ENCODE peak calls at places on chromosomes 2 and 18, in nine cellular contexts. Y, H, O, S, G, E, W, N and B are unnamed samples.

GRCh38 chr2:233436691-233437438 is 82.6 kb downstream of the DGKD start:
- DNase-seq in N (no peak), G (no peak), E (no peak), S (no peak), W (no peak), O (no peak), H (peak), Y (no peak), B (no peak)

GRCh38 chr18:73663581-73663980 is 484.1 kb downstream of the FBXO15 start:
- DNase-seq in W (no peak), H (no peak), Y (no peak), O (no peak), N (no peak), G (no peak), S (no peak), E (no peak), B (no peak)

GRCh38 chr2:10233131-10234012 is 69.3 kb upstream of the HPCAL1 start:
- DNase-seq in O (no peak), S (no peak), W (no peak), H (no peak), Y (no peak), E (no peak), N (no peak), G (no peak), B (no peak)

GRCh38 chr2:69789129-69789528 is 40.3 kb upstream of the GMCL1 start:
- DNase-seq in E (peak), G (no peak), W (no peak), N (no peak), H (no peak), Y (no peak), O (no peak), S (no peak), B (no peak)

GRCh38 chr2:21774691-21775090 is 650.9 kb downstream of the TDRD15 start:
- DNase-seq in E (no peak), H (no peak), S (no peak), O (no peak), N (no peak), Y (no peak), G (no peak), W (no peak), B (no peak)

GRCh38 chr2:239609162-239609561 is 208.3 kb upstream of the HDAC4 start:
- DNase-seq in H (no peak), W (no peak), Y (no peak), E (no peak), G (no peak), O (no peak), S (no peak), N (no peak), B (no peak)

GRCh38 chr2:23199115-23199918 is 185.7 kb upstream of the KLHL29 start:
- DNase-seq in G (no peak), E (no peak), S (no peak), W (peak), O (no peak), H (no peak), Y (no peak), N (no peak), B (no peak)

GRCh38 chr2:19861771-19862170 is 40.0 kb downstream of the TTC32 start:
- DNase-seq in E (no peak), S (no peak), O (no peak), W (no peak), N (no peak), H (no peak), Y (no peak), G (no peak), B (no peak)

GRCh38 chr18:34651586-34652369 is 58.3 kb upstream of the DTNA start:
- DNase-seq in E (no peak), N (no peak), W (no peak), S (no peak), O (no peak), G (no peak), Y (no peak), H (no peak), B (no peak)

GRCh38 chr2:42876280-42876840 is 84.0 kb upstream of the HAAO start:
- DNase-seq in N (no peak), E (no peak), O (no peak), S (no peak), H (no peak), W (no peak), Y (no peak), G (no peak), B (no peak)

GRCh38 chr2:102337481-102338386 is 17.9 kb upstream of the IL18R1 start:
- DNase-seq in N (no peak), W (no peak), S (no peak), H (no peak), O (no peak), G (no peak), Y (no peak), E (no peak), B (no peak)

GRCh38 chr2:132923787-132924186 is 253.8 kb upstream of the LYPD1 start:
- DNase-seq in S (no peak), W (no peak), O (no peak), H (peak), N (no peak), E (peak), Y (no peak), G (no peak), B (no peak)

GRCh38 chr2:132757002-132757598 is 87.1 kb upstream of the LYPD1 start:
- DNase-seq in W (no peak), E (no peak), S (no peak), O (no peak), N (no peak), H (no peak), Y (no peak), G (no peak), B (no peak)

GRCh38 chr2:149601141-149601796 is 13.7 kb upstream of the MMADHC start:
- DNase-seq in S (no peak), G (no peak), E (no peak), W (no peak), N (no peak), Y (no peak), O (no peak), H (no peak), B (no peak)

GRCh38 chr18:13464432-13465125 is 246.0 kb downstream of the LDLRAD4 start:
- DNase-seq in Y (peak), G (peak), O (no peak), N (no peak), W (no peak), S (no peak), H (peak), E (no peak), B (no peak)

GRCh38 chr2:23669413-23670244 is 257.3 kb downstream of the ATAD2B start:
- DNase-seq in W (no peak), N (peak), O (no peak), H (peak), Y (no peak), S (no peak), G (no peak), E (no peak), B (peak)

GRCh38 chr2:109516445-109517117 is 97.2 kb downstream of the SEPTIN10 start:
- DNase-seq in S (no peak), G (no peak), E (no peak), Y (no peak), N (peak), H (peak), O (peak), W (peak), B (no peak)

GRCh38 chr2:202149953-202150352 is 76.9 kb downstream of the KIAA2012 start:
- DNase-seq in E (no peak), N (no peak), G (no peak), H (no peak), O (no peak), Y (no peak), S (no peak), W (no peak), B (no peak)

GRCh38 chr2:62306751-62307468 is 111.0 kb downstream of the B3GNT2 start:
- DNase-seq in Y (peak), O (peak), N (peak), S (no peak), E (no peak), H (no peak), W (peak), G (no peak), B (peak)

GRCh38 chr18:75694292-75694691 is 266.8 kb upstream of the SMIM21 start:
- DNase-seq in E (no peak), G (no peak), O (no peak), W (no peak), H (no peak), Y (no peak), N (no peak), S (no peak), B (no peak)

GRCh38 chr2:102509749-102510148 is 36.7 kb downstream of the SLC9A4 start:
- DNase-seq in N (peak), G (no peak), Y (no peak), W (no peak), H (no peak), S (no peak), E (no peak), O (no peak), B (no peak)

GRCh38 chr18:63091671-63092364 is 227.8 kb downstream of the BCL2 start:
- DNase-seq in Y (no peak), N (no peak), H (no peak), S (no peak), G (no peak), O (no peak), W (no peak), E (no peak), B (no peak)

GRCh38 chr2:16166327-16166981 is 226.1 kb downstream of the MYCN start:
- DNase-seq in G (no peak), Y (no peak), S (no peak), O (no peak), H (no peak), N (no peak), W (no peak), E (no peak), B (no peak)

GRCh38 chr2:116733699-116734098 is 1080.8 kb upstream of the DDX18 start:
- DNase-seq in H (no peak), G (no peak), N (no peak), W (no peak), S (no peak), E (no peak), O (no peak), Y (no peak), B (no peak)

GRCh38 chr2:46034535-46034934 is 262.7 kb upstream of the EPAS1 start:
- DNase-seq in O (no peak), W (no peak), S (no peak), E (no peak), Y (no peak), N (no peak), G (no peak), H (peak), B (no peak)

GRCh38 chr2:233400341-233400740 is 46.0 kb downstream of the DGKD start:
- DNase-seq in S (no peak), E (no peak), W (no peak), H (no peak), Y (no peak), O (no peak), N (no peak), G (no peak), B (no peak)

GRCh38 chr2:127909019-127909418 is 23.3 kb upstream of the AMMECR1L start:
- DNase-seq in S (no peak), N (no peak), O (peak), E (no peak), G (no peak), Y (no peak), W (peak), H (no peak), B (no peak)

GRCh38 chr18:9775172-9775571 is 67.1 kb downstream of the RAB31 start:
- DNase-seq in O (no peak), N (no peak), E (no peak), S (no peak), W (no peak), Y (no peak), G (no peak), H (no peak), B (no peak)
- H3K27ac ChIP-seq in O (no peak), N (no peak), E (no peak), S (no peak), W (no peak), Y (no peak), G (no peak), H (no peak), B (no peak)

GRCh38 chr2:241629762-241630435 is 7.1 kb downstream of the THAP4 start:
- DNase-seq in H (no peak), O (no peak), W (no peak), S (no peak), E (no peak), Y (no peak), N (no peak), G (no peak), B (no peak)
- H3K27ac ChIP-seq in H (no peak), O (no peak), W (no peak), S (no peak), E (peak), Y (no peak), N (no peak), G (no peak), B (no peak)

DNA sequence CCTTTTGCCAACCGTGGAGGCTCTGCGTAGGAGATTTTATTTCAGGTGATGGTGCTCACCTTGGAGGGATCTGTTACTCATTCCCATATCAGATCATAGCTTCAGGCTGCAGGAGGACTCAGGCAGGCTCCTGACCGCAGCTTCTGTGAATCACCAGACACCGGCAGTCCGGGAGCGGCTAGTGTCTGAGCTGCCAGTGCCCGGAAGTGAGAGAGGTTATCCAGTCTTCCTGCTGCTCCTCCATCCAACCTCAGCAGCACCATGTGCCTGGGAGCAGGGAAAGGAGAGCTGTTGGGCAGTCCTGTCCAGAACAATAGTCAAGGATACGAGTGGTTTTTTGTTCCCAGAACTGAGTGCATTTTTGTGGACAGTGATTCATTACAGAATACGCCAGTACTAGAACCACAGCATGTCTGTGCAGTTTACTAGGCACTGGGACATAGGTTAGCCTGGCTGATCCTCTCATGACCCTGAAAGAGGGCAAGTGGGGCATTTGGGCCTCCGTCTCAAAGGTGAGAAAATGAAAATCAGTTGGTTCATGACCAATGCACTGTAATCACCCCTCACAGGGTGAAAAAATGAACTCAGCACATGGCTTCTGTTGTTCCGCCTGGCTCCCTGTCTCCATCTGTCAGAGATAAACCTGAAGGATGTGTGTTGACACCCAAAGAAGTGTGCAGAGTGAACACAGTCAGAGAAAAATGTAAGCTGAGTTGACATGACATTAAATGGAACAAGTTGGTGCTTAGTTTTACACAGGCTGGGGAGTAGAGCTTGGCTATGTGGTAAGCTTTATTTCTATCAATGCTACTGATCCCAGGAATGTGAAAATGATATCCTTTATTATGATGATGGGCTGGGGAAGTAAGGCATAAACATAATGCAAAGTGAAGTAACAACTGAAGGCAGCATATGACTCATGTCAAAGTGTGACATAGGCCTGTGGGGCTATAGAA is 12.2 kb downstream of the FHOD3 start:
- DNase-seq in W (peak), G (no peak), N (peak), O (peak), Y (no peak), E (peak), H (no peak), S (no peak), B (peak)
- H3K27ac ChIP-seq in W (peak), G (no peak), N (peak), O (peak), Y (no peak), E (peak), H (peak), S (no peak), B (peak)

GRCh38 chr2:218998414-218999002 is 5.3 kb upstream of the CRYBA2 start:
- DNase-seq in S (no peak), H (no peak), N (peak), E (no peak), G (no peak), O (no peak), W (no peak), Y (no peak), B (no peak)

GRCh38 chr2:218995972-218996644 is 2.9 kb upstream of the CRYBA2 start:
- DNase-seq in S (peak), E (peak), Y (peak), H (peak), O (peak), N (peak), W (peak), G (peak), B (no peak)

GRCh38 chr2:218995561-218995960 is 2.3 kb upstream of the CRYBA2 start:
- DNase-seq in Y (no peak), H (no peak), O (no peak), W (no peak), G (no peak), S (no peak), E (no peak), N (no peak), B (no peak)

GRCh38 chr2:218997730-218998129 is 4.5 kb upstream of the CRYBA2 start:
- DNase-seq in E (no peak), Y (no peak), O (no peak), G (no peak), W (no peak), S (no peak), H (no peak), N (no peak), B (no peak)

GRCh38 chr2:218996937-218997336 is 3.7 kb upstream of the CRYBA2 start:
- DNase-seq in E (no peak), G (no peak), O (no peak), H (no peak), Y (no peak), N (no peak), W (no peak), S (no peak), B (no peak)
- H3K27ac ChIP-seq in E (no peak), G (no peak), O (no peak), H (no peak), Y (no peak), N (no peak), W (no peak), S (no peak), B (no peak)

GRCh38 chr2:231604685-231605606 is 12.3 kb downstream of the TEX44 start:
- DNase-seq in H (peak), O (peak), S (peak), N (peak), E (peak), G (peak), W (peak), Y (peak), B (peak)

GRCh38 chr2:231602874-231603467 is 10.3 kb downstream of the TEX44 start:
- DNase-seq in S (no peak), G (no peak), H (no peak), N (no peak), O (no peak), Y (no peak), E (no peak), W (no peak), B (no peak)

GRCh38 chr2:231605607-231606091 is 13.0 kb downstream of the TEX44 start:
- DNase-seq in S (no peak), O (no peak), Y (no peak), E (no peak), G (no peak), H (peak), N (no peak), W (no peak), B (no peak)

GRCh38 chr2:231604101-231604684 is 11.5 kb downstream of the TEX44 start:
- DNase-seq in O (no peak), N (peak), H (peak), G (peak), E (no peak), S (peak), Y (peak), W (no peak), B (no peak)

DNA sequence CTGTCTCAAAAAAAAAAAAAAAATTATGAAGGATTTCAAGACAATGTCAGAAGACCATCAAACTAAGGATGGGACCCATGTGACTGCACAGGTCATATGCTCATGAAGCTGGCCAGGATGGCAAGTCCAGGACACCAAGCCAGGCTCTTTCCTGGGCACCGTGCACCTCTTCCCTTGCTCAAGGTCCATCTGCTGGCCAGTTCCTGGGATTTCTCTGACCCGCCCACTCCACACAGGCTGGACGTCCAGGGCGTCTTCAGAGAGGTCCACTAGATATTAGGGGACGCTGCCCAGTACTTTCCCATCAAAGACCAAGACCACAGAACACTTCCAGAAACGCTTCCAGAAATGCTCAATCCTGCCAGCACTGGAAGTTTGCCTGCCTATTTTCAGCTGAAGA is 14.3 kb downstream of the TEX44 start:
- DNase-seq in E (no peak), O (no peak), W (no peak), S (no peak), Y (no peak), G (no peak), N (no peak), H (no peak), B (no peak)
- H3K27ac ChIP-seq in E (no peak), O (no peak), W (no peak), S (peak), Y (no peak), G (no peak), N (no peak), H (no peak), B (no peak)

GRCh38 chr2:120673571-120674061 is 62.1 kb upstream of the GLI2 start:
- DNase-seq in W (no peak), S (no peak), E (no peak), O (no peak), N (no peak), Y (no peak), H (no peak), G (no peak), B (no peak)
- H3K27ac ChIP-seq in W (no peak), S (no peak), E (no peak), O (no peak), N (no peak), Y (no peak), H (no peak), G (no peak), B (no peak)

GRCh38 chr2:14424478-14425390 is 207.8 kb upstream of the LRATD1 start:
- DNase-seq in W (no peak), O (no peak), G (no peak), H (no peak), Y (no peak), N (no peak), E (no peak), S (no peak), B (no peak)
- H3K27ac ChIP-seq in W (no peak), O (no peak), G (no peak), H (no peak), Y (no peak), N (no peak), E (no peak), S (no peak), B (no peak)

GRCh38 chr2:40129725-40130124 is 322.2 kb downstream of the SLC8A1 start:
- DNase-seq in H (peak), O (no peak), E (no peak), G (no peak), N (no peak), W (no peak), S (no peak), Y (no peak), B (no peak)

GRCh38 chr2:40127890-40128548 is 323.9 kb downstream of the SLC8A1 start:
- DNase-seq in Y (no peak), W (no peak), H (no peak), G (no peak), S (no peak), E (peak), O (no peak), N (no peak), B (no peak)

GRCh38 chr2:40128796-40129195 is 323.1 kb downstream of the SLC8A1 start:
- DNase-seq in Y (no peak), W (no peak), E (no peak), S (no peak), H (no peak), O (no peak), G (no peak), N (no peak), B (no peak)

GRCh38 chr2:40130251-40130994 is 321.5 kb downstream of the SLC8A1 start:
- DNase-seq in N (no peak), W (no peak), S (no peak), E (no peak), Y (no peak), G (no peak), H (peak), O (no peak), B (no peak)

DNA sequence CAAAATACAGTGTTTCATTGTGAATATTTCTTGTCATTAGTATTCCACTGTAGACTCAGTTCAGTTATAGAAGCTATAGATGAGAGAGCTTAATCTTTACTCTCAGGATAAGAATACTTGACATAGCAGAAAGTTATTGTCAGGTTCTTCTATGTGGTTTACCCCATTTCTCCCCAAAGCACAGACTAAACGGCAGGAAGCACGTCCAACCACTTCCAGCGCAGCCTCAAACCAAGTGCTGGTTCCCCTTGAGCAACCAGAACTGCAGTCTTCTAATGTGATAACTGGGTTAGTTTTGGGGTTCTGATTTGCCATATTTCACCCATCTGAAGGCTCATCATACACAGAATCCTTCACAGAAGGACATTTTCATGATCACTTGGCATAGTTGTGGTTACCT is 324.7 kb downstream of the SLC8A1 start:
- DNase-seq in E (no peak), W (no peak), O (no peak), N (no peak), H (no peak), G (no peak), Y (no peak), S (no peak), B (no peak)
- H3K27ac ChIP-seq in E (peak), W (no peak), O (no peak), N (no peak), H (peak), G (no peak), Y (no peak), S (no peak), B (no peak)

GRCh38 chr2:11752906-11753305 is 6.5 kb downstream of the LPIN1 start:
- DNase-seq in Y (no peak), N (no peak), G (no peak), O (no peak), S (no peak), W (no peak), E (no peak), H (no peak), B (no peak)
- H3K27ac ChIP-seq in Y (peak), N (peak), G (peak), O (peak), S (no peak), W (no peak), E (no peak), H (no peak), B (peak)